ENCODE peak calls at places on chromosomes 11 and 22, in ten cellular contexts. One of them, this sample, is unnamed. For H3K9me3 and H3K4me1, the result is how much of the 10 kb centered on the place peaks cover.

GRCh38 chr11:339963-340362 is 19.3 kb upstream of the IFITM3 start:
- DNase-seq in esophagus squamous epithelium: no peak
- DNase-seq in heart left ventricle: no peak
- DNase-seq in fibroblast of lung: no peak
- DNase-seq in K562: no peak
- DNase-seq in mucosa of descending colon: no peak
- DNase-seq in pancreas: no peak
- DNase-seq in adrenal gland: no peak
- DNase-seq in mesenchymal stem cell: no peak
- DNase-seq in spleen: no peak
- DNase-seq in this sample: no peak

GRCh38 chr11:456533-456932 is 6.5 kb downstream of the PTDSS2 start:
- DNase-seq in fibroblast of lung: no peak
- DNase-seq in heart left ventricle: peak
- DNase-seq in mucosa of descending colon: no peak
- DNase-seq in adrenal gland: no peak
- DNase-seq in esophagus squamous epithelium: no peak
- DNase-seq in mesenchymal stem cell: no peak
- DNase-seq in pancreas: no peak
- DNase-seq in K562: no peak
- DNase-seq in spleen: peak
- DNase-seq in this sample: no peak

GRCh38 chr11:134529212-134530096 is 117.4 kb upstream of the B3GAT1 start:
- DNase-seq in K562: no peak
- DNase-seq in esophagus squamous epithelium: no peak
- DNase-seq in spleen: no peak
- DNase-seq in fibroblast of lung: no peak
- DNase-seq in mesenchymal stem cell: no peak
- DNase-seq in adrenal gland: no peak
- DNase-seq in mucosa of descending colon: no peak
- DNase-seq in heart left ventricle: no peak
- DNase-seq in pancreas: no peak
- DNase-seq in this sample: no peak

GRCh38 chr11:112837162-112837826 is 123.9 kb upstream of the NCAM1 start:
- DNase-seq in esophagus squamous epithelium: no peak
- DNase-seq in K562: no peak
- DNase-seq in pancreas: no peak
- DNase-seq in adrenal gland: peak
- DNase-seq in mucosa of descending colon: no peak
- DNase-seq in mesenchymal stem cell: no peak
- DNase-seq in fibroblast of lung: no peak
- DNase-seq in heart left ventricle: peak
- DNase-seq in spleen: no peak
- DNase-seq in this sample: peak

GRCh38 chr11:127864861-127865260 is 722.5 kb downstream of the ETS1 start:
- DNase-seq in pancreas: no peak
- DNase-seq in fibroblast of lung: no peak
- DNase-seq in K562: no peak
- DNase-seq in mucosa of descending colon: no peak
- DNase-seq in mesenchymal stem cell: no peak
- DNase-seq in esophagus squamous epithelium: no peak
- DNase-seq in adrenal gland: no peak
- DNase-seq in heart left ventricle: no peak
- DNase-seq in spleen: no peak
- DNase-seq in this sample: no peak

GRCh38 chr11:95035316-95035715 is 10.3 kb downstream of the KDM4E start:
- DNase-seq in fibroblast of lung: no peak
- DNase-seq in adrenal gland: no peak
- DNase-seq in K562: no peak
- DNase-seq in mesenchymal stem cell: no peak
- DNase-seq in pancreas: no peak
- DNase-seq in esophagus squamous epithelium: no peak
- DNase-seq in heart left ventricle: no peak
- DNase-seq in mucosa of descending colon: no peak
- DNase-seq in spleen: no peak
- DNase-seq in this sample: no peak

GRCh38 chr11:94169516-94169915 is 40.9 kb downstream of the PANX1 start:
- DNase-seq in esophagus squamous epithelium: no peak
- DNase-seq in mucosa of descending colon: no peak
- DNase-seq in fibroblast of lung: no peak
- DNase-seq in heart left ventricle: no peak
- DNase-seq in K562: no peak
- DNase-seq in pancreas: no peak
- DNase-seq in spleen: no peak
- DNase-seq in mesenchymal stem cell: no peak
- DNase-seq in adrenal gland: no peak
- DNase-seq in this sample: no peak

GRCh38 chr22:20758688-20759087 is 15.2 kb upstream of the SERPIND1 start:
- DNase-seq in K562: no peak
- DNase-seq in mucosa of descending colon: peak
- DNase-seq in heart left ventricle: no peak
- DNase-seq in fibroblast of lung: no peak
- DNase-seq in spleen: no peak
- DNase-seq in pancreas: no peak
- DNase-seq in mesenchymal stem cell: no peak
- DNase-seq in adrenal gland: no peak
- DNase-seq in esophagus squamous epithelium: no peak
- DNase-seq in this sample: no peak

GRCh38 chr11:133931449-133932060 is 25.2 kb downstream of the IGSF9B start:
- DNase-seq in spleen: no peak
- DNase-seq in mesenchymal stem cell: no peak
- DNase-seq in fibroblast of lung: no peak
- DNase-seq in adrenal gland: no peak
- DNase-seq in esophagus squamous epithelium: no peak
- DNase-seq in heart left ventricle: no peak
- DNase-seq in K562: no peak
- DNase-seq in pancreas: peak
- DNase-seq in mucosa of descending colon: no peak
- DNase-seq in this sample: no peak

GRCh38 chr11:87198266-87198881 is 160.6 kb downstream of the TMEM135 start:
- DNase-seq in spleen: no peak
- DNase-seq in fibroblast of lung: no peak
- DNase-seq in mucosa of descending colon: no peak
- DNase-seq in heart left ventricle: no peak
- DNase-seq in K562: no peak
- DNase-seq in mesenchymal stem cell: no peak
- DNase-seq in esophagus squamous epithelium: no peak
- DNase-seq in pancreas: no peak
- DNase-seq in adrenal gland: no peak
- DNase-seq in this sample: no peak

GRCh38 chr22:49419661-49420060 is 408.0 kb downstream of the BRD1 start:
- DNase-seq in esophagus squamous epithelium: no peak
- DNase-seq in mesenchymal stem cell: no peak
- DNase-seq in K562: no peak
- DNase-seq in fibroblast of lung: no peak
- DNase-seq in pancreas: no peak
- DNase-seq in spleen: no peak
- DNase-seq in heart left ventricle: no peak
- DNase-seq in mucosa of descending colon: no peak
- DNase-seq in adrenal gland: no peak
- DNase-seq in this sample: no peak
- H3K9me3 ChIP-seq in esophagus squamous epithelium: under half
- H3K9me3 ChIP-seq in mesenchymal stem cell: under half
- H3K9me3 ChIP-seq in K562: under half
- H3K9me3 ChIP-seq in fibroblast of lung: under half
- H3K9me3 ChIP-seq in pancreas: under half
- H3K9me3 ChIP-seq in spleen: under half
- H3K9me3 ChIP-seq in heart left ventricle: under half
- H3K9me3 ChIP-seq in mucosa of descending colon: under half
- H3K9me3 ChIP-seq in adrenal gland: under half
- H3K9me3 ChIP-seq in this sample: under half

DNA sequence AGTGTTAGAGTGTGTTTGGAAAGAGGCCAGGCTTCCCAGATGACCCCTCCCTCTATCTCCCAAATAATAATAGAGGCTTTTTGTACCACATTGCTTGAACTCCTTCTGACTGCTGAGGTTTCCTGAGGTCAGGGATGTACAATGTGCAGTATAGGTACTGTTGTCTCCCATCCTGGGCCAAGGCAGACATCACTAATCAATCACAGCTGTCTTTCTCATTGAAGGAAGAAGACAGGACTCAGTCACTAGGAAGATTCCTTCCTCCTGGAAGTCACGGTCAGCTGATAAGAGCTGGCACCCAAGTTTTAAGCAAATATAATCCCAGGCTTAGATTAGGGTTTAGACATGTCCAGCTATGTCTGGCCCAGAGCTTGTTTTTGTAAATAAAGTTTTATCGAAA is 454.9 kb downstream of the MIAT start:
- DNase-seq in fibroblast of lung: no peak
- DNase-seq in mucosa of descending colon: no peak
- DNase-seq in spleen: no peak
- DNase-seq in pancreas: no peak
- DNase-seq in K562: no peak
- DNase-seq in heart left ventricle: no peak
- DNase-seq in mesenchymal stem cell: no peak
- DNase-seq in adrenal gland: no peak
- DNase-seq in esophagus squamous epithelium: no peak
- DNase-seq in this sample: no peak
- H3K4me1 ChIP-seq in fibroblast of lung: under half
- H3K4me1 ChIP-seq in mucosa of descending colon: under half
- H3K4me1 ChIP-seq in spleen: under half
- H3K4me1 ChIP-seq in pancreas: under half
- H3K4me1 ChIP-seq in K562: under half
- H3K4me1 ChIP-seq in heart left ventricle: under half
- H3K4me1 ChIP-seq in mesenchymal stem cell: under half
- H3K4me1 ChIP-seq in adrenal gland: under half
- H3K4me1 ChIP-seq in esophagus squamous epithelium: under half
- H3K4me1 ChIP-seq in this sample: under half

GRCh38 chr22:47333625-47334024 is 571.2 kb downstream of the TBC1D22A start:
- DNase-seq in mucosa of descending colon: no peak
- DNase-seq in spleen: no peak
- DNase-seq in fibroblast of lung: peak
- DNase-seq in esophagus squamous epithelium: no peak
- DNase-seq in heart left ventricle: no peak
- DNase-seq in pancreas: no peak
- DNase-seq in mesenchymal stem cell: no peak
- DNase-seq in adrenal gland: no peak
- DNase-seq in K562: no peak
- DNase-seq in this sample: no peak
- H3K9me3 ChIP-seq in mucosa of descending colon: under half
- H3K9me3 ChIP-seq in spleen: under half
- H3K9me3 ChIP-seq in fibroblast of lung: under half
- H3K9me3 ChIP-seq in esophagus squamous epithelium: under half
- H3K9me3 ChIP-seq in heart left ventricle: under half
- H3K9me3 ChIP-seq in pancreas: under half
- H3K9me3 ChIP-seq in mesenchymal stem cell: under half
- H3K9me3 ChIP-seq in adrenal gland: under half
- H3K9me3 ChIP-seq in K562: under half
- H3K9me3 ChIP-seq in this sample: under half

DNA sequence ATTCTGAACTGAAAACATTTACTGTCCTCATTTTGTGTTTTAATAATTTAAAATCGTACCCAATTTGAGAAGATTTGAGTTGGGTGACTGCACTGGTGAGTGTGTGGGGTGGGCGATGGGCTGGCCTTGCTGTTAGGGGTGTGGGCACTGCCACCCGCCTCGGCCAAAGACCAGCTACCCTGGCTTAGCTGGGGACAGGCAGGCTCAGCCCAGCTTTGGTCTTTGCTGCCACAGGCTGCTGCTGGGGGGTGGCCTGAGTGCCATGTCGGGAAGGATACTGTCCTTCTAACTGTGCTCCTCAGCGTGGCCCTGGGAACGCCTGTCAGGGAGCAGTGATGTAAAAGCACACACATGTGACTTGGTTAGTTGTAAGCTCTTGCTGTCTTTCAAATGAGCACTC is 22.3 kb downstream of the FAM118A start:
- DNase-seq in spleen: no peak
- DNase-seq in adrenal gland: no peak
- DNase-seq in heart left ventricle: no peak
- DNase-seq in fibroblast of lung: no peak
- DNase-seq in mesenchymal stem cell: no peak
- DNase-seq in pancreas: peak
- DNase-seq in esophagus squamous epithelium: no peak
- DNase-seq in mucosa of descending colon: no peak
- DNase-seq in K562: no peak
- DNase-seq in this sample: no peak
- H3K4me1 ChIP-seq in spleen: under half
- H3K4me1 ChIP-seq in adrenal gland: under half
- H3K4me1 ChIP-seq in heart left ventricle: under half
- H3K4me1 ChIP-seq in fibroblast of lung: under half
- H3K4me1 ChIP-seq in mesenchymal stem cell: under half
- H3K4me1 ChIP-seq in pancreas: under half
- H3K4me1 ChIP-seq in esophagus squamous epithelium: under half
- H3K4me1 ChIP-seq in mucosa of descending colon: under half
- H3K4me1 ChIP-seq in K562: under half
- H3K4me1 ChIP-seq in this sample: under half